ENCODE peak calls at places on chromosomes 5 and 9, in five cellular contexts. One of them, this sample, is unnamed.
A peak's percentile ranks its signal among the peaks of the same experiment; 100 is the strongest.

GRCh38 chr5:6261668-6262067 is 116.7 kb downstream of the MED10 start:
- DNase-seq in GM23248: no peak
- DNase-seq in A673: no peak
- DNase-seq in H1: no peak
- DNase-seq in keratinocyte: no peak
- DNase-seq in this sample: peak; percentile 66

GRCh38 chr9:69253057-69253456 is 72.0 kb upstream of the ENTREP1 start:
- DNase-seq in GM23248: peak; percentile 17
- DNase-seq in A673: peak; percentile 37
- DNase-seq in H1: no peak
- DNase-seq in keratinocyte: peak; percentile 1
- DNase-seq in this sample: no peak

GRCh38 chr9:109331353-109331752 is 10.5 kb upstream of the EPB41L4B start:
- DNase-seq in GM23248: peak; percentile 53
- DNase-seq in A673: no peak
- DNase-seq in H1: no peak
- DNase-seq in keratinocyte: no peak
- DNase-seq in this sample: peak; percentile 94

GRCh38 chr9:124395826-124396225 is 19.4 kb downstream of the PSMB7 start:
- DNase-seq in GM23248: no peak
- DNase-seq in A673: no peak
- DNase-seq in H1: no peak
- DNase-seq in keratinocyte: no peak
- DNase-seq in this sample: no peak

GRCh38 chr5:79547429-79547822 is 33.5 kb upstream of the HOMER1 start:
- DNase-seq in GM23248: no peak
- DNase-seq in A673: no peak
- DNase-seq in H1: no peak
- DNase-seq in keratinocyte: no peak
- DNase-seq in this sample: peak; percentile 77

GRCh38 chr5:136518814-136519213 is 153.5 kb upstream of the TRPC7 start:
- DNase-seq in GM23248: peak; percentile 4
- DNase-seq in A673: no peak
- DNase-seq in H1: no peak
- DNase-seq in keratinocyte: no peak
- DNase-seq in this sample: no peak

GRCh38 chr5:30069441-30070263 is 1123.8 kb upstream of the CDH6 start:
- DNase-seq in GM23248: no peak
- DNase-seq in A673: no peak
- DNase-seq in H1: no peak
- DNase-seq in keratinocyte: no peak
- DNase-seq in this sample: no peak

GRCh38 chr9:123322771-123323481 is 33.1 kb upstream of the CRB2 start:
- DNase-seq in GM23248: no peak
- DNase-seq in A673: peak; percentile 64
- DNase-seq in H1: no peak
- DNase-seq in keratinocyte: no peak
- DNase-seq in this sample: no peak

GRCh38 chr5:15206133-15206532 is 293.8 kb upstream of the FBXL7 start:
- DNase-seq in GM23248: no peak
- DNase-seq in A673: no peak
- DNase-seq in H1: no peak
- DNase-seq in keratinocyte: no peak
- DNase-seq in this sample: no peak

GRCh38 chr5:93294184-93294583 is 286.8 kb downstream of the NR2F1-AS1 start:
- DNase-seq in GM23248: peak; percentile 84
- DNase-seq in A673: no peak
- DNase-seq in H1: no peak
- DNase-seq in keratinocyte: peak; percentile 72
- DNase-seq in this sample: peak; percentile 91

GRCh38 chr9:97710356-97711222 is 13.4 kb upstream of the XPA start:
- DNase-seq in GM23248: peak; percentile 85
- DNase-seq in A673: peak; percentile 68
- DNase-seq in H1: no peak
- DNase-seq in keratinocyte: no peak
- DNase-seq in this sample: peak; percentile 59

DNA sequence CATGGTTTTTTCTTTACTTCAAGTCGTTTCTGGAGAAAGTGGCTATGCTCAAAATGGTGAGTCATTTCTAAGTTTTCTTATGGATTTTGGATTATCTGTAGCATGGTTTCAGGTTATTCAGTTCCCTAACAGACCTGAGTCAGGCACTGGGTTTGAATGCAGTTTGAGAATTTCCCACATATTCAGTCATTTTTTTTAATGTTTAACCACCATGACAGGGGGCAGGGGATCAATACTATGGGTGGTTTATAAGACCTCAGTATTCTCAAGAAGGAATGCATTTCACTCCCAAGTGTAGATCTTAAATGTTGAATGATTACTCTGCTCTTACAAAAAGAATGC is 284 bp downstream of the IL7R start:
- DNase-seq in GM23248: peak; percentile 46
- DNase-seq in A673: peak; percentile 17
- DNase-seq in H1: no peak
- DNase-seq in keratinocyte: no peak
- DNase-seq in this sample: no peak
- H3K4me3 ChIP-seq in GM23248: peak overlapping the region; percentile 55
- H3K4me3 ChIP-seq in A673: no peak overlapping the region
- H3K4me3 ChIP-seq in H1: no peak overlapping the region
- H3K4me3 ChIP-seq in keratinocyte: peak overlapping the region; percentile 24
- H3K4me3 ChIP-seq in this sample: no peak overlapping the region

DNA sequence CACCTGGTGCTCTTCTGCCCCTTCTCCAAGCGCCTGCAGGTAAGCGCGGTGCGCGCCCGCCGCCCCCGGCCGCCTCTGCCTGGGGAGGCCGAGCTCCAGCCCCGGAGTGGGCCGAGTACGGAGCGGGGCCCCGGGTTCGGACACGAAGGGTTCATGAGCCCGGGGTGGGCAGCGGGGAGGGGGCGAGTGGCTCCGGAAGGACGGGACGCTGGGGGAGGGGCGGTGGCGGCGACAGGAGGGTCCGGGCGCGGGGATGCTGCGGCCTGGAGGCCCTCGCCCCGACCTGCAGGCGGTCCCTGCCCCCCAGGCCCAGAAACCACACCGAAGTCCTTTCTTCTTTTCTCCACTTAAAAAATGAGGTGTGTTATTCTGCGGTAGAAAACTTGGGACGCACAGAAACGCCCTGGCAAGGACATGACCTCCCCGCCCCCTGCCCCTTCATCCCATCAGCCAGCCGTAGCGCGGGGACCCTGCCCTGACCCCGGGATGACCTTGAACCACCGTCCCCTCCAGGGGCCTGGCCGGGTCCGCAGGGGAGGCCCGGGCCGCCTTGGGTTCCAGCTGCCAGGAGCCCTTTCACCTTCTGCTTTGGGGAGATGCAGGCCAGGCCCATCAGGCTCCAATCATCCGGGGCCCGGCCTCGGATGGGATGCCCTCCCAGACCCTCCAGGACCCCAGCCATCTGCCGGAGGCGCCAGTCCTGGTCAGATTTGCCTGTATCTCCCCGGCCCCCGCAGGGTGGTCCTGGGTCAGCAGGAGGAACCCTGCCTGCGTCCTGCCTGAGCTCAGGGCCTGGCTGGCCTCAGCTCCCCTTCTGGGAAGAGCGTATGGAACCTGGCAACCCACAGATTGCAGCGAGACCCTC is 550 bp downstream of the DIPK1B start:
- DNase-seq in GM23248: no peak
- DNase-seq in A673: no peak
- DNase-seq in H1: no peak
- DNase-seq in keratinocyte: no peak
- DNase-seq in this sample: no peak
- TF ChIP-seq EZH2 in GM23248: peak; percentile 59
- TF ChIP-seq EZH2 in A673: no peak
- TF ChIP-seq EZH2 in H1: no peak
- TF ChIP-seq EZH2 in keratinocyte: peak; percentile 68
- TF ChIP-seq EZH2 in this sample: no peak

DNA sequence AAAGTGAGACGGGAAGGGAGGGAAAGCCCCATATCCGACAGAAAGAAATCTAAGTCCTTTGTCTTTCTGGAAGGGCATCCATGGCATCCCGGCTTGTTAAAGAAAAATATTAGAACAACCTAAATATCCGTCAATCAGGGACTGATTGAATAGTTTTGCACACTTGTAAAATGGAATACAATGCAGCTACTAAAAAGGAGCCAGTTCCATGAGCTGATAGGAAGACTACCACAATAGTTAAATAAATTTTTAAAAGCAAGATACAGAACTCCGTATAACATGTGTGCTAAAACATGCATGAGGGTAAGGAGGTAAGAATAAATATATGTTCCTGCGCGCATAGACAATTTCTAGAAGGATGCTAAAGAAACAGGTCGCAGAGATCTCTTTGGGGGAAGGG is 12.8 kb upstream of the GNPDA1 start:
- DNase-seq in GM23248: no peak
- DNase-seq in A673: no peak
- DNase-seq in H1: no peak
- DNase-seq in keratinocyte: no peak
- DNase-seq in this sample: no peak
- H3K4me3 ChIP-seq in GM23248: peak overlapping the region; percentile 73
- H3K4me3 ChIP-seq in A673: peak overlapping the region; percentile 35
- H3K4me3 ChIP-seq in H1: no peak overlapping the region
- H3K4me3 ChIP-seq in keratinocyte: no peak overlapping the region
- H3K4me3 ChIP-seq in this sample: peak overlapping the region; percentile 62

GRCh38 chr5:154473581-154474266 is 4.3 kb downstream of the HAND1 start:
- DNase-seq in GM23248: no peak
- DNase-seq in A673: no peak
- DNase-seq in H1: no peak
- DNase-seq in keratinocyte: no peak
- DNase-seq in this sample: no peak
- TF ChIP-seq EZH2 in GM23248: no peak
- TF ChIP-seq EZH2 in A673: no peak
- TF ChIP-seq EZH2 in H1: peak; percentile 89
- TF ChIP-seq EZH2 in keratinocyte: peak; percentile 86
- TF ChIP-seq EZH2 in this sample: no peak